ENCODE peak calls at places on chromosomes 1 and 21, in eight cellular contexts. L is endothelial cell of umbilical vein, N is tibial artery, E is mesenchymal stem cell, B is foreskin keratinocyte, O is tibial nerve, J is left lung, V is A549. F is an unnamed sample. For H3K4me1, the result is how much of the 10 kb centered on the place peaks cover.

GRCh38 chr21:29854795-29855194 is 85.0 kb downstream of the GRIK1 start:
- DNase-seq in V (no peak), E (no peak), N (no peak), O (no peak), L (no peak), J (no peak), B (no peak), F (no peak)

GRCh38 chr1:84436907-84437667 is 38.8 kb downstream of the DNASE2B start:
- DNase-seq in B (no peak), E (no peak), L (no peak), N (no peak), O (no peak), V (no peak), J (no peak), F (no peak)

GRCh38 chr1:234957330-234958065 is 171.1 kb downstream of the TOMM20 start:
- DNase-seq in O (no peak), V (peak), B (no peak), E (peak), N (no peak), J (peak), L (peak), F (peak)

GRCh38 chr21:25506887-25507286 is 100.4 kb downstream of the MRPL39 start:
- DNase-seq in B (no peak), L (no peak), O (no peak), E (no peak), V (no peak), N (no peak), J (no peak), F (peak)

GRCh38 chr21:26167593-26167992 is 3.0 kb downstream of the APP start:
- DNase-seq in J (no peak), V (no peak), N (no peak), O (no peak), E (peak), L (peak), B (no peak), F (no peak)

GRCh38 chr1:44819594-44820327 is 11.4 kb downstream of the BTBD19 start:
- DNase-seq in B (peak), N (peak), E (peak), J (peak), O (peak), L (peak), V (peak), F (peak)

GRCh38 chr1:56002272-56002671 is 577.1 kb downstream of the PLPP3 start:
- DNase-seq in O (no peak), L (no peak), B (no peak), J (no peak), V (no peak), E (no peak), N (no peak), F (no peak)

GRCh38 chr1:240084749-240085148 is 6.9 kb upstream of the FMN2 start:
- DNase-seq in O (no peak), J (no peak), E (no peak), L (no peak), V (no peak), B (no peak), N (no peak), F (no peak)

GRCh38 chr1:243917863-243918565 is 68.0 kb upstream of the AKT3 start:
- DNase-seq in E (peak), J (no peak), B (no peak), V (no peak), O (no peak), L (no peak), N (no peak), F (peak)

GRCh38 chr1:219876798-219877209 is 51.6 kb downstream of the SLC30A10 start:
- DNase-seq in J (no peak), V (no peak), O (no peak), B (no peak), E (no peak), N (no peak), L (no peak), F (no peak)

GRCh38 chr1:53678507-53678906 is 60.5 kb downstream of the GLIS1 start:
- DNase-seq in O (no peak), E (no peak), V (no peak), J (no peak), N (no peak), B (no peak), L (no peak), F (no peak)

GRCh38 chr21:29825936-29826335 is 113.9 kb downstream of the GRIK1 start:
- DNase-seq in N (no peak), E (no peak), B (no peak), V (no peak), J (no peak), O (no peak), L (no peak), F (no peak)

GRCh38 chr1:31413405-31414005 is 492 bp downstream of the SERINC2 start:
- DNase-seq in O (peak), L (peak), N (peak), V (peak), B (no peak), J (peak), E (peak), F (peak)

GRCh38 chr1:46204406-46204742 is 1.2 kb downstream of the LURAP1 start:
- DNase-seq in V (no peak), N (peak), J (no peak), O (no peak), B (no peak), L (peak), E (no peak), F (no peak)

GRCh38 chr1:161506336-161507223 is 1.3 kb downstream of the FCGR2A start:
- DNase-seq in J (peak), L (peak), O (no peak), N (no peak), V (no peak), E (peak), B (no peak), F (no peak)

GRCh38 chr1:89822109-89822962 is 1.5 kb downstream of the LRRC8D start:
- DNase-seq in N (no peak), V (peak), J (no peak), O (no peak), E (no peak), L (no peak), B (no peak), F (no peak)

GRCh38 chr1:219312967-219313366 is 139.3 kb downstream of the LYPLAL1 start:
- DNase-seq in J (no peak), N (no peak), O (no peak), V (peak), L (peak), E (peak), B (no peak), F (peak)

GRCh38 chr21:15804247-15804985 is 74.6 kb downstream of the USP25 start:
- DNase-seq in E (no peak), O (no peak), J (no peak), B (no peak), L (no peak), N (no peak), V (no peak), F (no peak)

GRCh38 chr1:154191990-154192450 is at the start of gene TPM3:
- DNase-seq in B (no peak), V (no peak), L (peak), J (no peak), E (no peak), N (peak), O (no peak), F (no peak)

GRCh38 chr21:46347791-46348381 is 23.9 kb downstream of the PCNT start:
- DNase-seq in E (no peak), J (peak), L (no peak), O (no peak), V (no peak), N (no peak), B (no peak), F (peak)

GRCh38 chr1:31745071-31745897 is 18.9 kb downstream of the ADGRB2 start:
- DNase-seq in E (peak), B (no peak), N (peak), L (peak), V (peak), O (peak), J (peak), F (no peak)

GRCh38 chr1:33537885-33538284 is 65.4 kb downstream of the ZSCAN20 start:
- DNase-seq in V (no peak), J (no peak), B (no peak), E (no peak), N (no peak), L (no peak), O (no peak), F (no peak)

GRCh38 chr1:27862004-27862403 is 10.3 kb upstream of the THEMIS2 start:
- DNase-seq in O (no peak), N (no peak), J (no peak), L (no peak), E (no peak), V (no peak), B (no peak), F (no peak)

GRCh38 chr1:93317943-93318342 is 27.8 kb upstream of the DR1 start:
- DNase-seq in B (no peak), J (no peak), O (no peak), V (no peak), N (no peak), L (no peak), E (no peak), F (no peak)

GRCh38 chr1:21932127-21932526 is 5.0 kb downstream of the HSPG2 start:
- DNase-seq in N (peak), J (no peak), O (peak), L (peak), E (peak), V (no peak), B (no peak), F (peak)

GRCh38 chr1:63322944-63323865 is 838 bp downstream of the FOXD3 start:
- DNase-seq in V (peak), O (no peak), L (no peak), B (no peak), E (no peak), J (peak), N (no peak), F (no peak)

GRCh38 chr21:26844258-26845065 is 747 bp downstream of the ADAMTS1 start:
- DNase-seq in E (peak), B (no peak), J (peak), O (peak), N (peak), L (peak), V (no peak), F (peak)

GRCh38 chr1:180415985-180416633 is 86.3 kb downstream of the ACBD6 start:
- DNase-seq in J (no peak), B (no peak), O (no peak), N (no peak), L (peak), E (peak), V (peak), F (peak)

GRCh38 chr1:41447995-41448770 is 36.3 kb downstream of the EDN2 start:
- DNase-seq in N (no peak), E (peak), J (no peak), L (no peak), B (peak), O (no peak), V (no peak), F (no peak)

GRCh38 chr1:235624751-235625192 is 24.8 kb downstream of the GNG4 start:
- DNase-seq in J (no peak), B (no peak), L (peak), V (no peak), E (peak), O (no peak), N (no peak), F (peak)

GRCh38 chr1:202578001-202578500 is 132.2 kb downstream of the SYT2 start:
- DNase-seq in O (no peak), L (no peak), J (no peak), E (peak), N (no peak), B (peak), V (no peak), F (peak)

GRCh38 chr1:23097316-23097715 is 71.3 kb downstream of the LUZP1 start:
- DNase-seq in B (no peak), L (no peak), O (no peak), V (no peak), E (peak), N (no peak), J (no peak), F (peak)

GRCh38 chr1:28104866-28105467 is 16.6 kb upstream of the EYA3 start:
- DNase-seq in L (peak), V (no peak), O (no peak), J (no peak), B (peak), E (peak), N (no peak), F (peak)

GRCh38 chr1:219264557-219264956 is 90.9 kb downstream of the LYPLAL1 start:
- DNase-seq in L (no peak), O (no peak), E (no peak), J (no peak), N (no peak), B (no peak), V (no peak), F (no peak)

GRCh38 chr1:180131510-180131909 is 23.2 kb upstream of the QSOX1 start:
- DNase-seq in O (no peak), N (no peak), L (peak), V (no peak), E (peak), B (peak), J (no peak), F (peak)

DNA sequence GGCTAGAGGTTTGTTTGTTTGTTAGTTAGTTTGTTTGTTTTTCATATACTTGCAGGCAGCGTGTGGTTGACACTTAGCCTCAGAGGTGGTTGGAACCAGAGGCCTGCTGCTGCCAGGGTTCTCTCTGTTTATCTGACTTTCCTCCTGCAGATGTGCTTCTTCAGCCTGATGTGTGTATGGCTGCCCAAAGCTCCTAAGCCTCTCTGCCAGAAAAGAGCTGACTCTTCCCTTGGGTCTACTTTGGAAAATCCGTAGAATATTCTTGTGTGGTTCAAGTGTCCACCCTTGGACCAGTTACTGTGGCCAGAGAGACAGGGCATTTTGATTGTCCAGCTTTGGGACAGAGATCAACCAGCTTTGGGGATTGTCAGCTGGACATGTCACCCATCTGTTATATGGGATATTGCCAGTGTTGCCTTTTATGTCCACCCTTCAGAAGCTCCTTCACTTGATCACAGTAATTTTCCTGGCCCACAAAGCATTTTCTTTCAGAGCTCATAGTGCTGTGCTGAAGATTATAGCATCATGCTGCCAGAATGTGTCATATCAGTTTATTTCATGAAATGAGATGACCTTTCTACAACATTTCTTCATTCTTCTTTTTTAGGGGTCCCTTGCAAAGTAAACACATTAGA is 126.2 kb upstream of the L1TD1 start:
- DNase-seq in N (no peak), O (no peak), B (no peak), V (no peak), E (no peak), L (no peak), J (no peak), F (no peak)
- H3K4me1 ChIP-seq in N (under half), O (under half), B (under half), V (under half), E (under half), L (under half), J (under half), F (under half)

GRCh38 chr1:175130649-175131045 is 61.9 kb downstream of the KIAA0040 start:
- DNase-seq in L (no peak), E (no peak), J (no peak), O (no peak), B (no peak), N (no peak), V (no peak), F (no peak)

GRCh38 chr1:175129644-175129996 is 62.0 kb downstream of the TNN start:
- DNase-seq in B (no peak), E (no peak), J (no peak), V (no peak), N (no peak), L (no peak), O (no peak), F (no peak)

GRCh38 chr1:175128523-175128922 is 60.9 kb downstream of the TNN start:
- DNase-seq in O (no peak), L (no peak), N (no peak), J (no peak), B (no peak), E (no peak), V (no peak), F (no peak)

GRCh38 chr1:175129997-175130648 is 62.5 kb downstream of the KIAA0040 start:
- DNase-seq in O (no peak), B (no peak), N (no peak), L (peak), V (no peak), J (no peak), E (no peak), F (peak)

DNA sequence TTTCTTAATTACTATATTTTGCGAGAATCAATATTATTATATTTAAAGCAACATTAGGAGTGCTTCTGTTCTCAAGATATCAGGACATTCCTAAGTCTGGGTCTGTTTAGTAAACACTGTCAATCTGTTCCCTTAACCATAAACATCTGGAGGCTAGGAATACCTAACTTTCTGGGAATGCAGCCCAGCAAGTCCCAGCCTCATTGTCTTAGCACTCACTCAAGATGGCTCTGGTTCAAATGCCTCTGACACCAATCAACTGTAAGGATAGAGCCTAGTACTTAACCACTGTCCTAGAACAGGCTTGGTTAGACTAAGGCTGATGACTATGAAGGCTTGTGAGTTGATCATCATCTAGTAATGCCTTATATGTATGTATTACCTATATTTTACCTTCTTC is 61.5 kb downstream of the TNN start:
- DNase-seq in N (no peak), B (peak), E (peak), V (no peak), L (no peak), O (no peak), J (no peak), F (peak)
- H3K4me1 ChIP-seq in N (under half), B (under half), E (under half), V (under half), L (under half), O (under half), J (under half), F (under half)

GRCh38 chr1:13763991-13764390 is 64.0 kb downstream of the PRDM2 start:
- DNase-seq in B (no peak), E (no peak), N (no peak), V (no peak), J (no peak), L (no peak), O (no peak), F (no peak)
- H3K4me1 ChIP-seq in B (under half), E (under half), N (under half), V (under half), J (half or more), L (under half), O (under half), F (under half)

GRCh38 chr1:86942034-86942433 is 27.6 kb downstream of the HS2ST1 start:
- DNase-seq in J (no peak), L (no peak), N (no peak), O (no peak), B (no peak), V (no peak), E (no peak), F (peak)
- H3K4me1 ChIP-seq in J (under half), L (under half), N (under half), O (under half), B (under half), V (under half), E (under half), F (under half)

DNA sequence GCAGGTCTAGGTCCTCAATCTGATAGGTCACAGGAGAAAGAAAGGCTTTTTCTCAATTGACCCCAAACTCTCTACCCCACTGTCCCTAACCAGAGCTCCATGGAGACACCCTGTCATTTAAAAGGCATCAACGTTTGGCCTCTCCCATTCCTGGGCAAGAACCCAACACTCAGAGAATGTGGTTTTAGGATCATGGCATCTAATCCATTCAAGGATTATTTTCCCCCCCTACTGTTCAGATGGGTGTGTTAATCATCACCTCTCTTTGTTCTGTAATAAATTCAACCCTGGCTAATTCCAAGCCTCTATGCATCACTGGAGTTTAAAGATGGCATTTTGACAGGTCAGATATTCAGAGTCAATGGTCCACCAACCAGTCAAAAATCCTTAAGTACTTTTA is 42.7 kb downstream of the TBX15 start:
- DNase-seq in B (no peak), L (no peak), N (no peak), O (no peak), J (no peak), E (no peak), V (no peak), F (no peak)
- H3K4me1 ChIP-seq in B (under half), L (under half), N (under half), O (under half), J (under half), E (under half), V (under half), F (under half)

GRCh38 chr1:151990856-151991198 is 2.8 kb downstream of the S100A10 start:
- DNase-seq in N (no peak), L (peak), V (no peak), O (peak), J (no peak), B (no peak), E (peak), F (peak)
- H3K4me1 ChIP-seq in N (under half), L (half or more), V (half or more), O (half or more), J (half or more), B (under half), E (under half), F (under half)

DNA sequence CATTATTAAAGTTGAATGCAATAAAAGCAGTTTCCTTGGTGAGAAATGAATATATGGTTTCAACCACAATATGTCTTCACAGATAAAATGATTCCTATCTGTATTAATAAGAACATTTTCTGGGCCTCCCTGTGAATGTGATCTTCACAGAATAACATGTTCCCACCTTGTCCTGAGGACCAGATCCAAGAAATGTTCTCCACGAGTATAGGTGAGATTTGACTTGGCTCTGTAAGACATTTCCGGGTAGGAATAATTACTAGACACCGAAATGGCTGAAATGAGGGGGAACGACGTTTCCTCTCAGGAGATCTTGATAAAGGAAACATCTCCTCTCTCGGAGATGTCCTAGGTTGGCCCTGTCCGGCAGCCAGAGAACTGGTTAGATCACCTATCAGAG is 61.4 kb downstream of the CLIC6 start:
- DNase-seq in N (no peak), V (no peak), J (no peak), E (no peak), O (no peak), L (no peak), B (no peak), F (no peak)
- H3K4me1 ChIP-seq in N (under half), V (under half), J (under half), E (under half), O (under half), L (under half), B (under half), F (under half)

DNA sequence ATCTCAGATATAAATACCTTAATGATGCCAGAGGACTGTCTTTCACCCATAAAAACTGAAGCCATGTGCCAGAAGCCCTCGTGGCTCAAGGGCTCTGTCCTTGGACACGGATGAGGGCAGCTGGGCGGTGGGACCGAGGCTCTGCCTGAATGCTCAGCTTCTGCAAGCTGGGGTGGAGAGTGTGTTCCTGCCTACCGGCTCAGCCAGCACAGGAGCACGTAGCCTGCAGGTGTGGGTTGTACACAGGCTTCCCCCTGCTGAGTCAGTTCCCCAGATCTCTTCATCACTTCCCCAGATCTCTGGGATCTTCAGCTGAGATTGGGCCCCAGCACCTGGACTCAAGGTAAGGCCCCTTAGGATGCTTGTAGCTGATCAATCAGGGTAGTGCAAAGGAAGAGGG is 15.4 kb downstream of the KCNJ15 start:
- DNase-seq in B (no peak), E (no peak), V (no peak), N (no peak), L (no peak), O (no peak), J (peak), F (no peak)
- H3K4me1 ChIP-seq in B (half or more), E (under half), V (under half), N (under half), L (under half), O (under half), J (half or more), F (under half)

F was measured in fibroblast of lung.